ENCODE peak calls at places on chromosomes 3 and 15, in ten cellular contexts. U, N, I, B, P, T, L, O, F and R are unnamed samples.

GRCh38 chr3:102295756-102296155 is 139.1 kb upstream of the ZPLD1 start:
- DNase-seq in O (no peak), T (no peak), L (no peak), F (no peak), N (no peak), B (no peak), P (no peak), I (no peak), U (no peak), R (no peak)

GRCh38 chr3:10322355-10322715 is 1.4 kb upstream of the SEC13 start:
- DNase-seq in B (no peak), N (no peak), I (peak), F (peak), T (no peak), O (no peak), P (no peak), U (no peak), L (no peak), R (no peak)

GRCh38 chr3:22795917-22796316 is 407.2 kb upstream of the UBE2E2 start:
- DNase-seq in N (no peak), P (no peak), B (no peak), O (no peak), L (no peak), I (no peak), U (no peak), T (no peak), F (no peak), R (no peak)

GRCh38 chr3:128083396-128083795 is 31.2 kb downstream of the SEC61A1 start:
- DNase-seq in T (no peak), N (no peak), P (no peak), L (no peak), I (no peak), U (no peak), F (no peak), O (no peak), B (peak), R (peak)

GRCh38 chr15:75049392-75049791 is 26.0 kb downstream of the PPCDC start:
- DNase-seq in U (no peak), P (peak), N (no peak), B (peak), L (no peak), I (no peak), F (no peak), T (no peak), O (no peak), R (no peak)

GRCh38 chr3:70120360-70120966 is 120.9 kb downstream of the SAMMSON start:
- DNase-seq in O (peak), P (no peak), T (peak), N (no peak), L (no peak), B (peak), U (no peak), F (peak), I (peak), R (peak)

GRCh38 chr3:194294199-194294887 is 56.8 kb downstream of the CPN2 start:
- DNase-seq in B (peak), L (no peak), N (no peak), U (no peak), P (peak), T (no peak), I (no peak), O (no peak), F (no peak), R (no peak)

GRCh38 chr3:153614563-153614962 is 452.5 kb downstream of the RAP2B start:
- DNase-seq in B (no peak), I (no peak), L (no peak), P (no peak), O (no peak), F (no peak), T (no peak), N (no peak), U (no peak), R (peak)

GRCh38 chr15:67080118-67080899 is 14.9 kb downstream of the SMAD3 start:
- DNase-seq in L (no peak), U (no peak), T (no peak), F (no peak), B (peak), P (peak), N (no peak), O (no peak), I (no peak), R (no peak)

GRCh38 chr3:8255771-8256170 is 245.9 kb upstream of the LMCD1 start:
- DNase-seq in T (no peak), P (no peak), B (no peak), N (no peak), I (no peak), O (no peak), U (no peak), F (no peak), L (no peak), R (no peak)

GRCh38 chr3:172132159-172132586 is 92.8 kb downstream of the FNDC3B start:
- DNase-seq in O (no peak), B (no peak), U (no peak), P (no peak), T (no peak), I (no peak), L (no peak), N (no peak), F (no peak), R (no peak)

GRCh38 chr3:63364495-63364894 is 86.4 kb downstream of the SYNPR start:
- DNase-seq in U (no peak), F (no peak), B (no peak), L (no peak), T (no peak), N (no peak), O (no peak), I (no peak), P (no peak), R (peak)

GRCh38 chr3:58568572-58569286 is 8.5 kb downstream of the FAM107A start:
- DNase-seq in F (peak), I (peak), T (peak), N (no peak), L (peak), B (peak), P (peak), U (peak), O (peak), R (peak)

GRCh38 chr3:172673210-172673679 is 37.6 kb downstream of the NCEH1 start:
- DNase-seq in I (peak), F (peak), O (peak), N (no peak), T (peak), B (peak), P (no peak), L (no peak), U (peak), R (peak)

GRCh38 chr3:24270204-24270671 is 224.4 kb downstream of the THRB start:
- DNase-seq in N (no peak), I (no peak), F (no peak), P (no peak), U (no peak), T (no peak), L (no peak), O (no peak), B (no peak), R (no peak)

GRCh38 chr15:52527196-52527897 is 1.3 kb downstream of the MYO5A start:
- DNase-seq in B (no peak), L (no peak), I (no peak), T (no peak), F (no peak), U (no peak), P (no peak), O (no peak), N (no peak), R (no peak)

GRCh38 chr3:168249539-168250414 is 154.1 kb upstream of the GOLIM4 start:
- DNase-seq in F (peak), U (peak), N (no peak), L (no peak), O (no peak), I (peak), T (no peak), B (peak), P (peak), R (peak)

GRCh38 chr3:148175215-148175614 is 522.5 kb upstream of the AGTR1 start:
- DNase-seq in B (no peak), U (no peak), P (no peak), N (no peak), F (no peak), L (no peak), O (no peak), T (no peak), I (no peak), R (peak)

GRCh38 chr3:65995030-65995429 is 43.7 kb downstream of the MAGI1 start:
- DNase-seq in B (no peak), U (no peak), L (no peak), T (no peak), F (no peak), O (no peak), I (no peak), P (no peak), N (no peak), R (no peak)